ENCODE peak calls at places on chromosomes 16 and 17, in six cellular contexts. P, N, G, K, E and D are unnamed samples.

GRCh38 chr17:59406808-59407381 is 75.4 kb downstream of the YPEL2 start:
- DNase-seq in P (peak), N (peak), G (peak), K (peak), E (no peak), D (no peak)

GRCh38 chr17:19386974-19387920 is at the start of gene MFAP4:
- DNase-seq in P (no peak), N (peak), G (peak), K (peak), E (peak), D (peak)

GRCh38 chr17:77125432-77125901 is 15.3 kb upstream of the SEC14L1 start:
- DNase-seq in P (no peak), N (no peak), G (no peak), K (no peak), E (no peak), D (no peak)

GRCh38 chr17:79855331-79856124 is 16.3 kb upstream of the CBX4 start:
- DNase-seq in P (no peak), N (no peak), G (no peak), K (no peak), E (no peak), D (peak)

GRCh38 chr16:4244254-4244812 is 2.5 kb upstream of the SRL start:
- DNase-seq in P (no peak), N (peak), G (peak), K (peak), E (no peak), D (no peak)

GRCh38 chr17:44359458-44360143 is 4.1 kb downstream of the FAM171A2 start:
- DNase-seq in P (no peak), N (no peak), G (no peak), K (no peak), E (no peak), D (no peak)

GRCh38 chr17:4742133-4742532 is 2.4 kb upstream of the CXCL16 start:
- DNase-seq in P (no peak), N (no peak), G (no peak), K (no peak), E (no peak), D (peak)

GRCh38 chr16:27703121-27703520 is 153.2 kb downstream of the KATNIP start:
- DNase-seq in P (no peak), N (no peak), G (no peak), K (no peak), E (no peak), D (peak)

GRCh38 chr16:15523939-15524338 is 89.6 kb downstream of the BMERB1 start:
- DNase-seq in P (no peak), N (no peak), G (no peak), K (no peak), E (no peak), D (no peak)